ENCODE peak calls at places on chromosomes 16 and 17, in five cellular contexts. R is epithelial cell of prostate, X is ovary, S is T-cell, Q is NCI-H774. P is an unnamed sample.

GRCh38 chr17:869567-870530 is 87.7 kb downstream of the MRM3 start:
- DNase-seq in R (peak), X (no peak), S (no peak), Q (no peak), P (no peak)

GRCh38 chr17:36608794-36609497 is 7.6 kb downstream of the MRM1 start:
- DNase-seq in R (peak), X (peak), S (no peak), Q (peak), P (peak)

GRCh38 chr17:73952136-73952497 is 251.4 kb upstream of the RPL38 start:
- DNase-seq in R (no peak), X (no peak), S (no peak), Q (no peak), P (no peak)

GRCh38 chr17:12024332-12024731 is 3.7 kb downstream of the MAP2K4 start:
- DNase-seq in R (peak), X (no peak), S (no peak), Q (no peak), P (no peak)

GRCh38 chr16:56356276-56357241 is 68.8 kb downstream of the AMFR start:
- DNase-seq in R (no peak), X (peak), S (peak), Q (no peak), P (peak)

GRCh38 chr17:4043862-4044261 is 79.6 kb upstream of the ATP2A3 start:
- DNase-seq in R (no peak), X (no peak), S (peak), Q (no peak), P (no peak)

GRCh38 chr16:82317411-82318168 is 147.6 kb upstream of the MPHOSPH6 start:
- DNase-seq in R (peak), X (no peak), S (no peak), Q (no peak), P (no peak)

GRCh38 chr16:23701045-23701444 is 12.0 kb downstream of the ERN2 start:
- DNase-seq in R (no peak), X (no peak), S (no peak), Q (no peak), P (no peak)

GRCh38 chr17:68011199-68011665 is 15.0 kb upstream of the C17orf58 start:
- DNase-seq in R (no peak), X (no peak), S (peak), Q (peak), P (no peak)